ENCODE peak calls at places on chromosomes 4 and X, in eight cellular contexts. One of them, this sample, is unnamed.

GRCh38 chr4:2925496-2925895 is 37.7 kb downstream of the NOP14 start:
- DNase-seq in HCT116: no peak
- DNase-seq in NCI-H146: no peak
- DNase-seq in effector memory CD8-positive, alpha-beta T cell: no peak
- DNase-seq in CD4-positive, CD25-positive, alpha-beta regulatory T cell: no peak
- DNase-seq in fibroblast of lung: no peak
- DNase-seq in glomerular endothelial cell: no peak
- DNase-seq in endothelial cell: no peak
- DNase-seq in this sample: no peak

GRCh38 chrX:1086444-1087409 is 125.7 kb downstream of the CRLF2 start:
- DNase-seq in HCT116: peak; percentile 93
- DNase-seq in NCI-H146: no peak
- DNase-seq in effector memory CD8-positive, alpha-beta T cell: no peak
- DNase-seq in CD4-positive, CD25-positive, alpha-beta regulatory T cell: no peak
- DNase-seq in fibroblast of lung: no peak
- DNase-seq in glomerular endothelial cell: no peak
- DNase-seq in endothelial cell: no peak
- DNase-seq in this sample: no peak

GRCh38 chrX:154486396-154487207 is at the start of gene UBL4A:
- DNase-seq in HCT116: peak; percentile 12
- DNase-seq in NCI-H146: peak; percentile 45
- DNase-seq in effector memory CD8-positive, alpha-beta T cell: peak; percentile 27
- DNase-seq in CD4-positive, CD25-positive, alpha-beta regulatory T cell: peak; percentile 56
- DNase-seq in fibroblast of lung: peak; percentile 63
- DNase-seq in glomerular endothelial cell: no peak
- DNase-seq in endothelial cell: peak; percentile 10
- DNase-seq in this sample: peak; percentile 21

GRCh38 chrX:19684265-19684664 is 169.0 kb upstream of the MAP3K15 start:
- DNase-seq in HCT116: no peak
- DNase-seq in NCI-H146: no peak
- DNase-seq in effector memory CD8-positive, alpha-beta T cell: no peak
- DNase-seq in CD4-positive, CD25-positive, alpha-beta regulatory T cell: no peak
- DNase-seq in fibroblast of lung: no peak
- DNase-seq in glomerular endothelial cell: no peak
- DNase-seq in endothelial cell: no peak
- DNase-seq in this sample: peak; percentile 38

GRCh38 chrX:119406739-119407138 is 7.6 kb downstream of the SLC25A43 start:
- DNase-seq in HCT116: no peak
- DNase-seq in NCI-H146: no peak
- DNase-seq in effector memory CD8-positive, alpha-beta T cell: no peak
- DNase-seq in CD4-positive, CD25-positive, alpha-beta regulatory T cell: no peak
- DNase-seq in fibroblast of lung: peak; percentile 42
- DNase-seq in glomerular endothelial cell: no peak
- DNase-seq in endothelial cell: no peak
- DNase-seq in this sample: peak; percentile 28

GRCh38 chr4:133151681-133152329 is 2.7 kb downstream of the PCDH10 start:
- DNase-seq in HCT116: no peak
- DNase-seq in NCI-H146: no peak
- DNase-seq in effector memory CD8-positive, alpha-beta T cell: no peak
- DNase-seq in CD4-positive, CD25-positive, alpha-beta regulatory T cell: no peak
- DNase-seq in fibroblast of lung: peak; percentile 64
- DNase-seq in glomerular endothelial cell: no peak
- DNase-seq in endothelial cell: peak; percentile 59
- DNase-seq in this sample: no peak

GRCh38 chrX:137194164-137194563 is 160.4 kb upstream of the GPR101 start:
- DNase-seq in HCT116: peak; percentile 16
- DNase-seq in NCI-H146: peak; percentile 49
- DNase-seq in effector memory CD8-positive, alpha-beta T cell: no peak
- DNase-seq in CD4-positive, CD25-positive, alpha-beta regulatory T cell: no peak
- DNase-seq in fibroblast of lung: no peak
- DNase-seq in glomerular endothelial cell: no peak
- DNase-seq in endothelial cell: peak; percentile 64
- DNase-seq in this sample: peak; percentile 3

GRCh38 chrX:35439692-35440091 is 358.4 kb upstream of the MAGEB16 start:
- DNase-seq in HCT116: no peak
- DNase-seq in NCI-H146: no peak
- DNase-seq in effector memory CD8-positive, alpha-beta T cell: no peak
- DNase-seq in CD4-positive, CD25-positive, alpha-beta regulatory T cell: no peak
- DNase-seq in fibroblast of lung: no peak
- DNase-seq in glomerular endothelial cell: no peak
- DNase-seq in endothelial cell: no peak
- DNase-seq in this sample: peak; percentile 88

GRCh38 chrX:5733483-5733882 is 495.2 kb downstream of the NLGN4X start:
- DNase-seq in HCT116: no peak
- DNase-seq in NCI-H146: no peak
- DNase-seq in effector memory CD8-positive, alpha-beta T cell: no peak
- DNase-seq in CD4-positive, CD25-positive, alpha-beta regulatory T cell: no peak
- DNase-seq in fibroblast of lung: peak; percentile 2
- DNase-seq in glomerular endothelial cell: no peak
- DNase-seq in endothelial cell: no peak
- DNase-seq in this sample: no peak

GRCh38 chr4:17780461-17781071 is 855 bp downstream of the FAM184B start:
- DNase-seq in HCT116: no peak
- DNase-seq in NCI-H146: peak; percentile 35
- DNase-seq in effector memory CD8-positive, alpha-beta T cell: no peak
- DNase-seq in CD4-positive, CD25-positive, alpha-beta regulatory T cell: no peak
- DNase-seq in fibroblast of lung: peak; percentile 69
- DNase-seq in glomerular endothelial cell: no peak
- DNase-seq in endothelial cell: no peak
- DNase-seq in this sample: peak; percentile 10

This sample was measured in renal cortical epithelial cell.